ENCODE peak calls at places on chromosomes 4 and X, in six cellular contexts. One of them, this sample, is unnamed.
A peak's percentile ranks its signal among the peaks of the same experiment; 100 is the strongest.

GRCh38 chrX:107429090-107429489 is 20.4 kb upstream of the FRMPD3 start:
- DNase-seq in CD8-positive, alpha-beta T cell: peak; percentile 28
- DNase-seq in IMR-90: peak; percentile 3
- DNase-seq in H9: peak; percentile 67
- DNase-seq in OCI-LY7: peak; percentile 53
- DNase-seq in sigmoid colon: no peak
- DNase-seq in this sample: no peak

GRCh38 chrX:115592997-115593734 is 32.2 kb downstream of the PLS3 start:
- DNase-seq in OCI-LY7: no peak
- DNase-seq in CD8-positive, alpha-beta T cell: no peak
- DNase-seq in H9: no peak
- DNase-seq in sigmoid colon: no peak
- DNase-seq in IMR-90: peak; percentile 56
- DNase-seq in this sample: no peak

GRCh38 chr4:107896158-107896645 is 35.1 kb upstream of the CYP2U1 start:
- DNase-seq in OCI-LY7: no peak
- DNase-seq in IMR-90: peak; percentile 97
- DNase-seq in H9: no peak
- DNase-seq in sigmoid colon: no peak
- DNase-seq in CD8-positive, alpha-beta T cell: no peak
- DNase-seq in this sample: no peak

GRCh38 chr4:186904104-186904503 is 180.4 kb upstream of the FAT1 start:
- DNase-seq in IMR-90: peak; percentile 95
- DNase-seq in H9: no peak
- DNase-seq in sigmoid colon: no peak
- DNase-seq in OCI-LY7: no peak
- DNase-seq in CD8-positive, alpha-beta T cell: no peak
- DNase-seq in this sample: no peak

GRCh38 chr4:177190995-177191568 is 118.6 kb upstream of the NEIL3 start:
- DNase-seq in H9: no peak
- DNase-seq in sigmoid colon: no peak
- DNase-seq in IMR-90: peak; percentile 47
- DNase-seq in OCI-LY7: no peak
- DNase-seq in CD8-positive, alpha-beta T cell: no peak
- DNase-seq in this sample: no peak

GRCh38 chr4:102219143-102219542 is 126.1 kb downstream of the SLC39A8 start:
- DNase-seq in OCI-LY7: no peak
- DNase-seq in sigmoid colon: no peak
- DNase-seq in IMR-90: no peak
- DNase-seq in H9: no peak
- DNase-seq in CD8-positive, alpha-beta T cell: no peak
- DNase-seq in this sample: no peak

GRCh38 chr4:87209696-87210095 is 10.7 kb downstream of the KLHL8 start:
- DNase-seq in sigmoid colon: peak; percentile 75
- DNase-seq in IMR-90: no peak
- DNase-seq in CD8-positive, alpha-beta T cell: no peak
- DNase-seq in OCI-LY7: peak; percentile 35
- DNase-seq in H9: no peak
- DNase-seq in this sample: no peak

GRCh38 chrX:8033175-8033574 is 106.0 kb upstream of the PNPLA4 start:
- DNase-seq in OCI-LY7: no peak
- DNase-seq in IMR-90: no peak
- DNase-seq in sigmoid colon: no peak
- DNase-seq in CD8-positive, alpha-beta T cell: no peak
- DNase-seq in H9: no peak
- DNase-seq in this sample: no peak

GRCh38 chr4:79856196-79856595 is 216.8 kb downstream of the ANTXR2 start:
- DNase-seq in OCI-LY7: no peak
- DNase-seq in H9: no peak
- DNase-seq in sigmoid colon: no peak
- DNase-seq in IMR-90: no peak
- DNase-seq in CD8-positive, alpha-beta T cell: no peak
- DNase-seq in this sample: no peak

GRCh38 chr4:156795727-156796126 is 175.9 kb downstream of the PDGFC start:
- DNase-seq in H9: no peak
- DNase-seq in sigmoid colon: no peak
- DNase-seq in CD8-positive, alpha-beta T cell: no peak
- DNase-seq in IMR-90: no peak
- DNase-seq in OCI-LY7: no peak
- DNase-seq in this sample: no peak

GRCh38 chrX:35728481-35728880 is 69.7 kb upstream of the MAGEB16 start:
- DNase-seq in CD8-positive, alpha-beta T cell: no peak
- DNase-seq in IMR-90: no peak
- DNase-seq in H9: peak; percentile 42
- DNase-seq in OCI-LY7: no peak
- DNase-seq in sigmoid colon: no peak
- DNase-seq in this sample: no peak

GRCh38 chrX:68901512-68901911 is 72.7 kb downstream of the EFNB1 start:
- DNase-seq in OCI-LY7: no peak
- DNase-seq in CD8-positive, alpha-beta T cell: no peak
- DNase-seq in IMR-90: no peak
- DNase-seq in sigmoid colon: no peak
- DNase-seq in H9: no peak
- DNase-seq in this sample: no peak

GRCh38 chr4:6324999-6325790 is 55.5 kb downstream of the WFS1 start:
- DNase-seq in sigmoid colon: no peak
- DNase-seq in H9: no peak
- DNase-seq in CD8-positive, alpha-beta T cell: no peak
- DNase-seq in OCI-LY7: no peak
- DNase-seq in IMR-90: no peak
- DNase-seq in this sample: peak; percentile 7

GRCh38 chr4:26161030-26161824 is 159.6 kb upstream of the RBPJ start:
- DNase-seq in CD8-positive, alpha-beta T cell: no peak
- DNase-seq in IMR-90: no peak
- DNase-seq in sigmoid colon: no peak
- DNase-seq in OCI-LY7: peak; percentile 19
- DNase-seq in H9: peak; percentile 50
- DNase-seq in this sample: no peak

GRCh38 chrX:19893722-19894121 is 6.3 kb upstream of the SH3KBP1 start:
- DNase-seq in OCI-LY7: no peak
- DNase-seq in IMR-90: peak; percentile 59
- DNase-seq in sigmoid colon: no peak
- DNase-seq in CD8-positive, alpha-beta T cell: no peak
- DNase-seq in H9: no peak
- DNase-seq in this sample: no peak

GRCh38 chrX:318068-318738 is 393 bp downstream of the GTPBP6 start:
- DNase-seq in IMR-90: peak; percentile 97
- DNase-seq in OCI-LY7: peak; percentile 100
- DNase-seq in CD8-positive, alpha-beta T cell: peak; percentile 97
- DNase-seq in sigmoid colon: peak; percentile 99
- DNase-seq in H9: peak; percentile 100
- DNase-seq in this sample: no peak

GRCh38 chr4:187103351-187103750 is 379.7 kb upstream of the FAT1 start:
- DNase-seq in H9: no peak
- DNase-seq in OCI-LY7: peak; percentile 97
- DNase-seq in CD8-positive, alpha-beta T cell: no peak
- DNase-seq in IMR-90: no peak
- DNase-seq in sigmoid colon: no peak
- DNase-seq in this sample: no peak

GRCh38 chr4:147136308-147136707 is 190.6 kb upstream of the TTC29 start:
- DNase-seq in H9: no peak
- DNase-seq in CD8-positive, alpha-beta T cell: no peak
- DNase-seq in OCI-LY7: no peak
- DNase-seq in sigmoid colon: no peak
- DNase-seq in IMR-90: peak; percentile 84
- DNase-seq in this sample: no peak

GRCh38 chrX:132330156-132330729 is 111.0 kb upstream of the RAP2C start:
- DNase-seq in H9: no peak
- DNase-seq in sigmoid colon: no peak
- DNase-seq in CD8-positive, alpha-beta T cell: no peak
- DNase-seq in IMR-90: no peak
- DNase-seq in OCI-LY7: no peak
- DNase-seq in this sample: no peak

DNA sequence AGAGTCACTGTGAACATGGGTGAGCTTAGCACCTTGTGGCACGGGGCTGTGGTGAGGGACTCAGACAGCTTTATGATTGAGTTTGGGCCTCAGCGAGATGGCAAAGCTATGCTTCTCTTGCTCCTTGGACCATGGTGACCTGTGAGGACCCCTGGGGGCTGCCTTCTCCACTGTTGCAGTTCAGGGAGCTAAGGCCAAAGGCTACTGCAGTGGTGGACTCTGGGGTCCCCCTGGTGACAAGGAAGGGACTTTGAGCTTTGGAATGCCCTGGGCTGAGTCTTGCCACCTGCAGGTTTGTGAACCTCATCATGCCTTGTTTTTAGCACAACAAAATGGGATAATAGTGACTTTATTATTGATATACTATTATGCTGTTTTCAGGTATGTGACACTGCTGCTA is 36.5 kb downstream of the TBL1X start:
- DNase-seq in H9: peak; percentile 33
- DNase-seq in sigmoid colon: no peak
- DNase-seq in IMR-90: no peak
- DNase-seq in CD8-positive, alpha-beta T cell: no peak
- DNase-seq in OCI-LY7: no peak
- DNase-seq in this sample: no peak
- TF ChIP-seq CTCF in H9: peak; percentile 34
- TF ChIP-seq CTCF in sigmoid colon: no peak
- TF ChIP-seq CTCF in IMR-90: no peak
- TF ChIP-seq CTCF in CD8-positive, alpha-beta T cell: no peak
- TF ChIP-seq CTCF in OCI-LY7: no peak
- TF ChIP-seq CTCF in this sample: no peak

GRCh38 chrX:110022555-110023448 is 19.9 kb downstream of the TMEM164 start:
- DNase-seq in IMR-90: no peak
- DNase-seq in OCI-LY7: no peak
- DNase-seq in CD8-positive, alpha-beta T cell: no peak
- DNase-seq in H9: no peak
- DNase-seq in sigmoid colon: no peak
- DNase-seq in this sample: no peak
- H3K4me1 ChIP-seq in IMR-90: no peaks in the 10 kb centered on the region
- H3K4me1 ChIP-seq in OCI-LY7: no peaks in the 10 kb centered on the region
- H3K4me1 ChIP-seq in CD8-positive, alpha-beta T cell: no peaks in the 10 kb centered on the region
- H3K4me1 ChIP-seq in H9: no peaks in the 10 kb centered on the region
- H3K4me1 ChIP-seq in sigmoid colon: peaks cover 11% of the 10 kb centered on the region
- H3K4me1 ChIP-seq in this sample: peaks cover 37% of the 10 kb centered on the region

DNA sequence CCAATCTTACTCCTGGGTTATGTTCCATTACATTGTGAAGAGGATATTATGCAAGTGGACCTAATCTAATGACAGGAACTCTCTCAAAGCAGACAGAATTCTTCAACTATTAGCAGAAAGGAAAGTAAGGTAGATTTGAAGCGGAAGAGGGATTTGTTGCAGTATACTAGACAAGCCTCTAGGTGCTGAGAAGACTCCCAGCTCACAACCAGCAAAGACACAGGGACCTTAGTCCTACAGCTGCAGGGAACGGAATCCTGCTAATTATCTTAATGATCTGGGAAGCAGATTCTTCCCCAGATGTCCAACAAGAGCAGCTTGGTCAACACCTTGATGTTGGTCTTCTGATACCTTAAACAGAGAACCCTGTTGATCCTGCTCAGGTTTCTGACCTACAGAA is 73.6 kb downstream of the STK32B start:
- DNase-seq in IMR-90: no peak
- DNase-seq in OCI-LY7: no peak
- DNase-seq in H9: no peak
- DNase-seq in CD8-positive, alpha-beta T cell: no peak
- DNase-seq in sigmoid colon: no peak
- DNase-seq in this sample: no peak
- TF ChIP-seq CTCF in IMR-90: no peak
- TF ChIP-seq CTCF in OCI-LY7: no peak
- TF ChIP-seq CTCF in H9: peak; percentile 36
- TF ChIP-seq CTCF in CD8-positive, alpha-beta T cell: no peak
- TF ChIP-seq CTCF in sigmoid colon: no peak
- TF ChIP-seq CTCF in this sample: no peak

DNA sequence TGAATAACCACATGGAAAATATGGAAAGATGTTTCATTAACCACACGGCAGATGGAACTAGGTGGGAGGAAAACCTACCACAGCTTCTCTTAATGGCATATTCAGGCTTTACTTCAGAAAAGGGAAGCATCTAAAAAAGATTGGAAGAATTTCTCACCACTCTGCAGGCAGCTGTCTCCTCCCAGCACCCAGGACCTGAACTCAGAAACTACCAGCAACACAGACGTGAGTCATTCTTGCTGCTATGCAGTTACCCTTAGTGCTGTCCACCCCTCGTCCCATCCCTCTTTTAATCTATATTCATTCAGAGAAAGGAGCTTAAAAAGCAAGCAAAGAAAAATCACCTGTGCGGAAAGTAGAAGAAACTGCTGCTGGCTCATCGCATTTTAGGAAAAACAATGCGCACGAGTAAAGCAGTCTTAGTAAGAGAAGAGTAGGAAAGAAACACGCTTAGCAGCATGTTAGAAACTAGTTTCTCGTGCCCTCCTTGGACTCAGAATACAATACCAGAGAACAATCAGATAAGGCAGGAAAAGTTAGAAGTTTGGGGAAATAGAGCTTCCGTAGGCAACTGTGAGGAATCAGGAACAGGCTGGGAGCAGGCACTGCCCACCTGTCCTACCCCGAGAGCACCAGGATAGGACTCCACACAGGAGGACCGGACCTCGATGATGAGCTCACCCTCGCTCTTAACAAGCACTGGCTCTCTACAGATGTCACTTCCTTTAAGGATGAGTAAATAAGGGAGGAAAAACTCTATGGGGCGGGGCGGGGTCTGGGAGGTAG is 48.1 kb upstream of the ENPP6 start:
- DNase-seq in CD8-positive, alpha-beta T cell: no peak
- DNase-seq in IMR-90: peak; percentile 61
- DNase-seq in OCI-LY7: no peak
- DNase-seq in sigmoid colon: no peak
- DNase-seq in H9: no peak
- DNase-seq in this sample: no peak
- H3K4me1 ChIP-seq in CD8-positive, alpha-beta T cell: peaks cover 7% of the 10 kb centered on the region
- H3K4me1 ChIP-seq in IMR-90: peaks cover 14% of the 10 kb centered on the region
- H3K4me1 ChIP-seq in OCI-LY7: peaks cover 69% of the 10 kb centered on the region
- H3K4me1 ChIP-seq in sigmoid colon: no peaks in the 10 kb centered on the region
- H3K4me1 ChIP-seq in H9: no peaks in the 10 kb centered on the region
- H3K4me1 ChIP-seq in this sample: peaks cover 18% of the 10 kb centered on the region

GRCh38 chrX:30144971-30145731 is 70.2 kb upstream of the MAGEB2 start:
- DNase-seq in sigmoid colon: no peak
- DNase-seq in CD8-positive, alpha-beta T cell: no peak
- DNase-seq in OCI-LY7: no peak
- DNase-seq in IMR-90: no peak
- DNase-seq in H9: no peak
- DNase-seq in this sample: no peak

GRCh38 chrX:30144221-30144620 is 71.1 kb upstream of the MAGEB2 start:
- DNase-seq in OCI-LY7: no peak
- DNase-seq in H9: no peak
- DNase-seq in IMR-90: no peak
- DNase-seq in sigmoid colon: no peak
- DNase-seq in CD8-positive, alpha-beta T cell: no peak
- DNase-seq in this sample: no peak

DNA sequence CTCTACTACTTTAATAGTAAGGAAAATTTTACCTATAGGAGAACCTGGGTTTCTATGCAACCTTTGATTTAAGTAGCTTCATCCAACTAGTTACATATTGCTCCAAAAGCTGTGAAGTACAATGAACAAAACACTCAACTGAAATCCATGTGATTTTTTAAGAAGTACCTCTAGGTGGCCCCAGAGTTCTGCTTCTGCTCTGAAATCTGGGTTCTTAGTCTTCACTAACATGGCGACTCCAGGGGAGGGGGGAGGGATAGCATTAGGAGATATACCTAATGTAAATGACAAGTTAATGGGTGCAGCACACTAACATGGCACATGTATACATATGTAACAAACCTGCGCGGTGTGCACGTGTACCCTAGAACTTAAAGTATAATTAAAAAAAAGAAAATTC is 73.4 kb upstream of the MAGEB2 start:
- DNase-seq in OCI-LY7: peak; percentile 27
- DNase-seq in sigmoid colon: no peak
- DNase-seq in IMR-90: peak; percentile 59
- DNase-seq in CD8-positive, alpha-beta T cell: no peak
- DNase-seq in H9: no peak
- DNase-seq in this sample: no peak
- TF ChIP-seq CTCF in OCI-LY7: peak; percentile 55
- TF ChIP-seq CTCF in sigmoid colon: no peak
- TF ChIP-seq CTCF in IMR-90: peak; percentile 58
- TF ChIP-seq CTCF in CD8-positive, alpha-beta T cell: no peak
- TF ChIP-seq CTCF in H9: peak; percentile 72
- TF ChIP-seq CTCF in this sample: no peak

GRCh38 chr4:158459085-158459820 is 62.4 kb upstream of the RXFP1 start:
- DNase-seq in CD8-positive, alpha-beta T cell: no peak
- DNase-seq in OCI-LY7: no peak
- DNase-seq in H9: peak; percentile 36
- DNase-seq in sigmoid colon: no peak
- DNase-seq in IMR-90: no peak
- DNase-seq in this sample: no peak
- H3K4me1 ChIP-seq in CD8-positive, alpha-beta T cell: no peaks in the 10 kb centered on the region
- H3K4me1 ChIP-seq in OCI-LY7: no peaks in the 10 kb centered on the region
- H3K4me1 ChIP-seq in H9: no peaks in the 10 kb centered on the region
- H3K4me1 ChIP-seq in sigmoid colon: no peaks in the 10 kb centered on the region
- H3K4me1 ChIP-seq in IMR-90: no peaks in the 10 kb centered on the region
- H3K4me1 ChIP-seq in this sample: no peaks in the 10 kb centered on the region

This sample was measured in esophagus squamous epithelium.